ENCODE peak calls at places on chromosomes 7 and 10, in six cellular contexts. H, U, M, C, A and D are unnamed samples.

GRCh38 chr10:186911-187310 is 51.7 kb downstream of the ZMYND11 start:
- DNase-seq in H (no peak), U (no peak), M (no peak), C (no peak), A (no peak), D (no peak)

GRCh38 chr10:131427253-131427652 is 115.7 kb upstream of the TCERG1L start:
- DNase-seq in H (no peak), U (no peak), M (no peak), C (no peak), A (no peak), D (no peak)

GRCh38 chr7:123972045-123972444 is 47.0 kb downstream of the SPAM1 start:
- DNase-seq in H (no peak), U (no peak), M (no peak), C (no peak), A (no peak), D (no peak)

GRCh38 chr7:43461349-43462024 is 121.4 kb upstream of the STK17A start:
- DNase-seq in H (no peak), U (no peak), M (no peak), C (no peak), A (no peak), D (no peak)

GRCh38 chr7:6705959-6706665 is 635 bp downstream of the ZNF12 start:
- DNase-seq in H (peak; percentile 57), U (peak; percentile 36), M (peak; percentile 55), C (peak; percentile 9), A (no peak), D (peak; percentile 74)

GRCh38 chr7:7438851-7439250 is 96.8 kb downstream of the COL28A1 start:
- DNase-seq in H (peak; percentile 78), U (peak; percentile 78), M (no peak), C (peak; percentile 36), A (no peak), D (peak; percentile 11)

GRCh38 chr7:82542665-82543064 is 99.1 kb upstream of the CACNA2D1 start:
- DNase-seq in H (peak; percentile 77), U (no peak), M (no peak), C (no peak), A (no peak), D (no peak)

GRCh38 chr10:27741173-27742091 is 4.2 kb downstream of the MKX start:
- DNase-seq in H (no peak), U (no peak), M (no peak), C (no peak), A (no peak), D (no peak)

GRCh38 chr7:27174077-27175004 is at the start of gene HOXA10:
- DNase-seq in H (peak; percentile 79), U (no peak), M (no peak), C (no peak), A (no peak), D (peak; percentile 67)

GRCh38 chr7:117401293-117402002 is 25.8 kb downstream of the ASZ1 start:
- DNase-seq in H (no peak), U (peak; percentile 27), M (peak; percentile 48), C (peak; percentile 5), A (no peak), D (peak; percentile 12)

GRCh38 chr7:158343526-158343925 is 244.1 kb downstream of the PTPRN2 start:
- DNase-seq in H (no peak), U (no peak), M (no peak), C (no peak), A (no peak), D (no peak)

GRCh38 chr10:3829193-3830050 is 44.4 kb upstream of the KLF6 start:
- DNase-seq in H (no peak), U (no peak), M (no peak), C (no peak), A (no peak), D (no peak)

GRCh38 chr10:5625992-5626777 is 40.2 kb downstream of the ASB13 start:
- DNase-seq in H (no peak), U (no peak), M (no peak), C (no peak), A (no peak), D (no peak)

GRCh38 chr10:63007112-63007511 is 126.0 kb upstream of the NRBF2 start:
- DNase-seq in H (no peak), U (no peak), M (no peak), C (no peak), A (no peak), D (no peak)

GRCh38 chr10:46282460-46283216 is 4.2 kb upstream of the ANTXRL start:
- DNase-seq in H (peak; percentile 36), U (peak; percentile 47), M (peak; percentile 84), C (peak; percentile 33), A (no peak), D (peak; percentile 77)

GRCh38 chr10:118962159-118962863 is 67.2 kb upstream of the NANOS1 start:
- DNase-seq in H (no peak), U (no peak), M (no peak), C (no peak), A (no peak), D (no peak)

GRCh38 chr10:21814866-21815265 is 188.7 kb downstream of the DNAJC1 start:
- DNase-seq in H (no peak), U (no peak), M (no peak), C (no peak), A (no peak), D (no peak)

GRCh38 chr10:77229704-77230103 is 407.9 kb downstream of the KCNMA1 start:
- DNase-seq in H (no peak), U (no peak), M (no peak), C (no peak), A (no peak), D (no peak)

GRCh38 chr10:73786512-73786885 is 1.1 kb downstream of the ZSWIM8 start:
- DNase-seq in H (no peak), U (peak; percentile 28), M (no peak), C (no peak), A (no peak), D (no peak)

GRCh38 chr7:45242698-45243097 is 85.1 kb downstream of the RAMP3 start:
- DNase-seq in H (no peak), U (no peak), M (no peak), C (no peak), A (no peak), D (no peak)

GRCh38 chr7:45242261-45242660 is 84.7 kb downstream of the RAMP3 start:
- DNase-seq in H (no peak), U (no peak), M (no peak), C (no peak), A (no peak), D (no peak)

GRCh38 chr7:45240187-45240776 is 82.7 kb downstream of the RAMP3 start:
- DNase-seq in H (peak; percentile 49), U (no peak), M (peak; percentile 43), C (no peak), A (no peak), D (no peak)

GRCh38 chr7:45240926-45241325 is 83.3 kb downstream of the RAMP3 start:
- DNase-seq in H (no peak), U (no peak), M (no peak), C (no peak), A (no peak), D (no peak)

GRCh38 chr7:45241339-45242109 is 83.9 kb downstream of the RAMP3 start:
- DNase-seq in H (no peak), U (no peak), M (peak; percentile 65), C (no peak), A (no peak), D (no peak)
- TF ChIP-seq MYC in H (no peak), U (no peak), M (no peak), C (no peak), A (no peak), D (no peak)

GRCh38 chr7:2231992-2232765 is 566 bp downstream of the MAD1L1 start:
- DNase-seq in H (peak; percentile 45), U (no peak), M (peak; percentile 82), C (peak; percentile 47), A (no peak), D (peak; percentile 66)
- TF ChIP-seq MYC in H (no peak), U (no peak), M (no peak), C (no peak), A (no peak), D (no peak)

GRCh38 chr7:37315752-37316711 is 132.6 kb downstream of the ELMO1 start:
- DNase-seq in H (no peak), U (no peak), M (no peak), C (no peak), A (no peak), D (peak; percentile 39)

GRCh38 chr7:37304926-37305325 is 143.7 kb downstream of the ELMO1 start:
- DNase-seq in H (no peak), U (no peak), M (no peak), C (no peak), A (no peak), D (no peak)

GRCh38 chr7:37312608-37313007 is 136.1 kb downstream of the ELMO1 start:
- DNase-seq in H (no peak), U (no peak), M (no peak), C (no peak), A (no peak), D (no peak)

GRCh38 chr7:37311282-37311868 is 137.3 kb downstream of the ELMO1 start:
- DNase-seq in H (peak; percentile 41), U (no peak), M (no peak), C (no peak), A (no peak), D (no peak)

DNA sequence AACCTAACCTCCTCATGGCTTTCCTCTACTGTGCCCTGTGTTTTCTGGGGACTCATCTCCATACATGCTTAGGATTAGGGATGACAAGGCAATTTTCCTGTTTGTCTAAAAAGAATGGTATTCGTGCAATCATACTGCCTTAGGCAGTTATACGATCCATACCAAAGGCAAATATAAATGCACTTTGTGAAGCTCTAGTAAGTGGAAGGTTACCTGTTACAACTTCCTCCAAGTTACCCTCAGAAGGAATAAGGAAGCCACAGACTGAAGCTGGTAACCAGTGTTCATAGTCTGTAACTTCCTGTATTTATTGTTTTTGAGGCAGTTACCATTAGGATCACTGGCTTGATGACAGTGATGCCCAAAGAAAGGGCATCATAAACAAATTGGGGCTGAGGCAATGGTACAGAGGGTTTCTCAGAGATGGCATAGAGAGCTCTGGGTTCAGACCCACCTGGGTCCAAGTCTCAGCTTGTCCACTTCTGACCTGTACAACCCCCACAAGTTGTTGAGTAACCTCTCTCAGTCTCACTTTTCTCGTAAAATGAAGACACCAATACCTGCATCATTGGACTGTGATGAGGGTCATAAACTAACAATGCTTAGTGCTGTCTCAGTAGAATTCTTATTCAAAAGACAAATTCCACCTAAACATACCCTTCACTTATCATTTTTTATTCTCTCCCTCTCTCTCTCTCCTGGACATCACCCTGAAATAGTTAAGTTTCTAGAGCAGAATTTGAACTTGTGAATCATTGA is 138.2 kb downstream of the ELMO1 start:
- DNase-seq in H (no peak), U (no peak), M (no peak), C (no peak), A (no peak), D (peak; percentile 69)
- TF ChIP-seq MYC in H (no peak), U (no peak), M (no peak), C (no peak), A (no peak), D (no peak)

GRCh38 chr7:1663243-1663642 is 6.8 kb upstream of the ELFN1 start:
- DNase-seq in H (no peak), U (no peak), M (no peak), C (no peak), A (no peak), D (no peak)

GRCh38 chr7:1662767-1663166 is 7.3 kb upstream of the ELFN1 start:
- DNase-seq in H (no peak), U (no peak), M (no peak), C (no peak), A (no peak), D (no peak)

GRCh38 chr7:1661461-1661860 is 8.6 kb upstream of the ELFN1 start:
- DNase-seq in H (no peak), U (no peak), M (no peak), C (no peak), A (no peak), D (no peak)

GRCh38 chr7:1663857-1664651 is 6.0 kb upstream of the ELFN1 start:
- DNase-seq in H (no peak), U (no peak), M (no peak), C (no peak), A (no peak), D (no peak)

GRCh38 chr7:1662101-1662500 is 8.0 kb upstream of the ELFN1 start:
- DNase-seq in H (no peak), U (no peak), M (no peak), C (peak; percentile 14), A (no peak), D (no peak)
- TF ChIP-seq MYC in H (no peak), U (no peak), M (no peak), C (no peak), A (no peak), D (no peak)